ENCODE peak calls at places on chromosomes 5 and 9, in six cellular contexts. One of them, this sample, is unnamed.
A peak's percentile ranks its signal among the peaks of the same experiment; 100 is the strongest.

GRCh38 chr5:162684145-162684544 is 616.6 kb downstream of the GABRG2 start:
- DNase-seq in HEK293T: no peak
- DNase-seq in left lung: no peak
- DNase-seq in GM23338: no peak
- DNase-seq in germinal center: no peak
- DNase-seq in iris pigment epithelial cell: no peak
- DNase-seq in this sample: no peak

GRCh38 chr5:173320259-173320658 is 8.0 kb downstream of the STC2 start:
- DNase-seq in iris pigment epithelial cell: no peak
- DNase-seq in HEK293T: no peak
- DNase-seq in GM23338: no peak
- DNase-seq in left lung: no peak
- DNase-seq in germinal center: no peak
- DNase-seq in this sample: no peak

GRCh38 chr5:167639213-167639612 is 652.2 kb upstream of the WWC1 start:
- DNase-seq in iris pigment epithelial cell: peak; percentile 83
- DNase-seq in GM23338: no peak
- DNase-seq in germinal center: no peak
- DNase-seq in left lung: no peak
- DNase-seq in HEK293T: no peak
- DNase-seq in this sample: no peak

GRCh38 chr9:109401990-109402318 is 81.1 kb upstream of the EPB41L4B start:
- DNase-seq in GM23338: no peak
- DNase-seq in germinal center: no peak
- DNase-seq in HEK293T: no peak
- DNase-seq in left lung: no peak
- DNase-seq in iris pigment epithelial cell: no peak
- DNase-seq in this sample: no peak

GRCh38 chr5:101977729-101978345 is 318.2 kb downstream of the SLCO4C1 start:
- DNase-seq in GM23338: peak; percentile 85
- DNase-seq in germinal center: peak; percentile 28
- DNase-seq in iris pigment epithelial cell: peak; percentile 52
- DNase-seq in left lung: no peak
- DNase-seq in HEK293T: peak; percentile 37
- DNase-seq in this sample: peak; percentile 4

GRCh38 chr9:83642784-83643183 is 19.8 kb downstream of the IDNK start:
- DNase-seq in left lung: no peak
- DNase-seq in germinal center: no peak
- DNase-seq in iris pigment epithelial cell: no peak
- DNase-seq in GM23338: peak; percentile 17
- DNase-seq in HEK293T: no peak
- DNase-seq in this sample: no peak

GRCh38 chr5:68367274-68367673 is 151.7 kb downstream of the PIK3R1 start:
- DNase-seq in GM23338: no peak
- DNase-seq in germinal center: no peak
- DNase-seq in iris pigment epithelial cell: no peak
- DNase-seq in left lung: no peak
- DNase-seq in HEK293T: no peak
- DNase-seq in this sample: no peak

GRCh38 chr5:149550267-149550582 is 1.0 kb downstream of the CSNK1A1 start:
- DNase-seq in HEK293T: no peak
- DNase-seq in left lung: no peak
- DNase-seq in germinal center: peak; percentile 28
- DNase-seq in iris pigment epithelial cell: peak; percentile 81
- DNase-seq in GM23338: no peak
- DNase-seq in this sample: peak; percentile 11

GRCh38 chr5:61599370-61600140 is 267.5 kb downstream of the ZSWIM6 start:
- DNase-seq in iris pigment epithelial cell: peak; percentile 51
- DNase-seq in left lung: no peak
- DNase-seq in germinal center: no peak
- DNase-seq in GM23338: no peak
- DNase-seq in HEK293T: no peak
- DNase-seq in this sample: no peak

GRCh38 chr5:141934099-141934844 is 10.6 kb downstream of the DELE1 start:
- DNase-seq in GM23338: no peak
- DNase-seq in iris pigment epithelial cell: peak; percentile 8
- DNase-seq in germinal center: no peak
- DNase-seq in left lung: no peak
- DNase-seq in HEK293T: no peak
- DNase-seq in this sample: no peak

GRCh38 chr9:35553670-35554543 is 51.2 kb upstream of the TESK1 start:
- DNase-seq in GM23338: peak; percentile 90
- DNase-seq in left lung: no peak
- DNase-seq in germinal center: peak; percentile 30
- DNase-seq in HEK293T: peak; percentile 84
- DNase-seq in iris pigment epithelial cell: peak; percentile 77
- DNase-seq in this sample: peak; percentile 60

GRCh38 chr5:25744908-25745307 is 1100.1 kb upstream of the CDH10 start:
- DNase-seq in germinal center: no peak
- DNase-seq in HEK293T: no peak
- DNase-seq in left lung: no peak
- DNase-seq in GM23338: peak; percentile 24
- DNase-seq in iris pigment epithelial cell: no peak
- DNase-seq in this sample: no peak

GRCh38 chr9:130239741-130240241 is 25.8 kb upstream of the HMCN2 start:
- DNase-seq in HEK293T: no peak
- DNase-seq in germinal center: peak; percentile 28
- DNase-seq in iris pigment epithelial cell: no peak
- DNase-seq in GM23338: no peak
- DNase-seq in left lung: no peak
- DNase-seq in this sample: no peak

GRCh38 chr5:116883875-116884274 is 309.3 kb upstream of the SEMA6A start:
- DNase-seq in left lung: no peak
- DNase-seq in iris pigment epithelial cell: no peak
- DNase-seq in germinal center: no peak
- DNase-seq in GM23338: no peak
- DNase-seq in HEK293T: no peak
- DNase-seq in this sample: no peak

GRCh38 chr9:110578575-110578895 is 1.0 kb downstream of the SVEP1 start:
- DNase-seq in iris pigment epithelial cell: no peak
- DNase-seq in HEK293T: no peak
- DNase-seq in GM23338: peak; percentile 56
- DNase-seq in germinal center: no peak
- DNase-seq in left lung: no peak
- DNase-seq in this sample: no peak

GRCh38 chr9:109121218-109121796 is 1.6 kb upstream of the TMEM245 start:
- DNase-seq in iris pigment epithelial cell: no peak
- DNase-seq in GM23338: peak; percentile 71
- DNase-seq in left lung: no peak
- DNase-seq in HEK293T: no peak
- DNase-seq in germinal center: no peak
- DNase-seq in this sample: no peak

GRCh38 chr9:117074782-117075510 is 339.9 kb downstream of the ASTN2 start:
- DNase-seq in iris pigment epithelial cell: no peak
- DNase-seq in left lung: no peak
- DNase-seq in GM23338: no peak
- DNase-seq in HEK293T: no peak
- DNase-seq in germinal center: no peak
- DNase-seq in this sample: no peak

GRCh38 chr5:40681351-40682311 is 1.9 kb downstream of the PTGER4 start:
- DNase-seq in left lung: peak; percentile 92
- DNase-seq in iris pigment epithelial cell: peak; percentile 48
- DNase-seq in GM23338: peak; percentile 59
- DNase-seq in HEK293T: no peak
- DNase-seq in germinal center: peak; percentile 47
- DNase-seq in this sample: no peak

GRCh38 chr9:114087721-114088120 is 9.6 kb upstream of the AMBP start:
- DNase-seq in iris pigment epithelial cell: no peak
- DNase-seq in GM23338: no peak
- DNase-seq in HEK293T: no peak
- DNase-seq in left lung: no peak
- DNase-seq in germinal center: no peak
- DNase-seq in this sample: no peak

GRCh38 chr9:116421006-116421538 is 266.0 kb upstream of the TRIM32 start:
- DNase-seq in left lung: no peak
- DNase-seq in germinal center: no peak
- DNase-seq in GM23338: no peak
- DNase-seq in iris pigment epithelial cell: no peak
- DNase-seq in HEK293T: no peak
- DNase-seq in this sample: no peak

GRCh38 chr9:4180907-4181605 is 118.8 kb downstream of the GLIS3 start:
- DNase-seq in GM23338: no peak
- DNase-seq in iris pigment epithelial cell: no peak
- DNase-seq in left lung: no peak
- DNase-seq in germinal center: no peak
- DNase-seq in HEK293T: no peak
- DNase-seq in this sample: no peak

GRCh38 chr5:7795311-7795710 is 55.6 kb downstream of the CFAP90 start:
- DNase-seq in left lung: no peak
- DNase-seq in iris pigment epithelial cell: no peak
- DNase-seq in germinal center: no peak
- DNase-seq in HEK293T: no peak
- DNase-seq in GM23338: no peak
- DNase-seq in this sample: no peak

GRCh38 chr9:113645224-113645971 is 181.9 kb downstream of the RGS3 start:
- DNase-seq in iris pigment epithelial cell: no peak
- DNase-seq in germinal center: no peak
- DNase-seq in left lung: no peak
- DNase-seq in GM23338: peak; percentile 56
- DNase-seq in HEK293T: no peak
- DNase-seq in this sample: no peak

GRCh38 chr5:143180751-143181150 is 222.7 kb downstream of the NR3C1 start:
- DNase-seq in iris pigment epithelial cell: no peak
- DNase-seq in GM23338: no peak
- DNase-seq in HEK293T: no peak
- DNase-seq in germinal center: no peak
- DNase-seq in left lung: no peak
- DNase-seq in this sample: no peak

GRCh38 chr5:153425914-153426313 is 64.6 kb upstream of the GRIA1 start:
- DNase-seq in iris pigment epithelial cell: no peak
- DNase-seq in left lung: no peak
- DNase-seq in GM23338: peak; percentile 67
- DNase-seq in HEK293T: peak; percentile 8
- DNase-seq in germinal center: no peak
- DNase-seq in this sample: no peak

GRCh38 chr5:218457-219289 is 553 bp downstream of the SDHA start:
- DNase-seq in left lung: peak; percentile 87
- DNase-seq in HEK293T: no peak
- DNase-seq in germinal center: no peak
- DNase-seq in GM23338: peak; percentile 62
- DNase-seq in iris pigment epithelial cell: peak; percentile 48
- DNase-seq in this sample: no peak

GRCh38 chr5:36607838-36608783 is 1.7 kb downstream of the SLC1A3 start:
- DNase-seq in germinal center: no peak
- DNase-seq in iris pigment epithelial cell: peak; percentile 62
- DNase-seq in left lung: no peak
- DNase-seq in HEK293T: peak; percentile 34
- DNase-seq in GM23338: no peak
- DNase-seq in this sample: no peak

GRCh38 chr9:80797427-80797825 is 891.9 kb downstream of the TLE1 start:
- DNase-seq in iris pigment epithelial cell: no peak
- DNase-seq in HEK293T: no peak
- DNase-seq in GM23338: no peak
- DNase-seq in left lung: no peak
- DNase-seq in germinal center: no peak
- DNase-seq in this sample: no peak

GRCh38 chr9:112308576-112308975 is 24.8 kb downstream of the PTBP3 start:
- DNase-seq in left lung: no peak
- DNase-seq in iris pigment epithelial cell: no peak
- DNase-seq in germinal center: no peak
- DNase-seq in GM23338: peak; percentile 43
- DNase-seq in HEK293T: peak; percentile 26
- DNase-seq in this sample: no peak

GRCh38 chr9:128689293-128689770 is 310 bp downstream of the SET start:
- DNase-seq in left lung: no peak
- DNase-seq in GM23338: no peak
- DNase-seq in iris pigment epithelial cell: peak; percentile 54
- DNase-seq in HEK293T: peak; percentile 33
- DNase-seq in germinal center: no peak
- DNase-seq in this sample: no peak

GRCh38 chr5:59296317-59297264 is 596.9 kb downstream of the PDE4D start:
- DNase-seq in germinal center: no peak
- DNase-seq in left lung: no peak
- DNase-seq in GM23338: no peak
- DNase-seq in HEK293T: no peak
- DNase-seq in iris pigment epithelial cell: peak; percentile 71
- DNase-seq in this sample: no peak

GRCh38 chr9:99824378-99825157 is 2.9 kb downstream of the NR4A3 start:
- DNase-seq in HEK293T: no peak
- DNase-seq in GM23338: peak; percentile 90
- DNase-seq in germinal center: peak; percentile 78
- DNase-seq in iris pigment epithelial cell: peak; percentile 32
- DNase-seq in left lung: peak; percentile 81
- DNase-seq in this sample: peak; percentile 40

GRCh38 chr9:6080154-6080716 is 64.8 kb upstream of the RANBP6 start:
- DNase-seq in germinal center: peak; percentile 77
- DNase-seq in left lung: peak; percentile 89
- DNase-seq in HEK293T: peak; percentile 75
- DNase-seq in iris pigment epithelial cell: peak; percentile 86
- DNase-seq in GM23338: peak; percentile 99
- DNase-seq in this sample: peak; percentile 64

GRCh38 chr5:3593771-3594513 is 1.7 kb upstream of the IRX1 start:
- DNase-seq in iris pigment epithelial cell: no peak
- DNase-seq in GM23338: peak; percentile 64
- DNase-seq in left lung: peak; percentile 52
- DNase-seq in germinal center: no peak
- DNase-seq in HEK293T: no peak
- DNase-seq in this sample: no peak

GRCh38 chr9:133968428-133968827 is 23.7 kb downstream of the VAV2 start:
- DNase-seq in HEK293T: no peak
- DNase-seq in left lung: peak; percentile 71
- DNase-seq in GM23338: no peak
- DNase-seq in iris pigment epithelial cell: no peak
- DNase-seq in germinal center: no peak
- DNase-seq in this sample: no peak

GRCh38 chr9:19748278-19749126 is 40.3 kb downstream of the SLC24A2 start:
- DNase-seq in left lung: no peak
- DNase-seq in HEK293T: no peak
- DNase-seq in germinal center: no peak
- DNase-seq in GM23338: no peak
- DNase-seq in iris pigment epithelial cell: peak; percentile 11
- DNase-seq in this sample: peak; percentile 19

GRCh38 chr9:74921732-74922131 is 31.0 kb downstream of the C9orf40 start:
- DNase-seq in germinal center: no peak
- DNase-seq in GM23338: no peak
- DNase-seq in left lung: no peak
- DNase-seq in HEK293T: no peak
- DNase-seq in iris pigment epithelial cell: no peak
- DNase-seq in this sample: no peak

GRCh38 chr5:78162253-78162862 is 132.1 kb downstream of the AP3B1 start:
- DNase-seq in left lung: no peak
- DNase-seq in GM23338: peak; percentile 63
- DNase-seq in iris pigment epithelial cell: peak; percentile 34
- DNase-seq in HEK293T: peak; percentile 20
- DNase-seq in germinal center: peak; percentile 3
- DNase-seq in this sample: no peak

GRCh38 chr9:36576866-36577265 is 4.2 kb downstream of the MELK start:
- DNase-seq in GM23338: no peak
- DNase-seq in iris pigment epithelial cell: peak; percentile 53
- DNase-seq in HEK293T: no peak
- DNase-seq in left lung: no peak
- DNase-seq in germinal center: no peak
- DNase-seq in this sample: no peak